ENCODE peak calls at places on chromosomes 3 and 15, in six cellular contexts. One of them, this sample, is unnamed.

GRCh38 chr15:68209735-68210408 is 4.7 kb upstream of the CALML4 start:
- DNase-seq in K562: no peak
- DNase-seq in AG08395: no peak
- DNase-seq in endothelial cell: no peak
- DNase-seq in chondrocyte: no peak
- DNase-seq in GM10248: peak; percentile 68
- DNase-seq in this sample: peak; percentile 71

GRCh38 chr15:90883526-90883931 is 775 bp upstream of the FES start:
- DNase-seq in K562: no peak
- DNase-seq in AG08395: no peak
- DNase-seq in endothelial cell: no peak
- DNase-seq in chondrocyte: no peak
- DNase-seq in GM10248: no peak
- DNase-seq in this sample: peak; percentile 60

GRCh38 chr15:35381328-35381727 is 164.6 kb downstream of the DPH6 start:
- DNase-seq in K562: no peak
- DNase-seq in AG08395: no peak
- DNase-seq in endothelial cell: no peak
- DNase-seq in chondrocyte: no peak
- DNase-seq in GM10248: no peak
- DNase-seq in this sample: no peak

GRCh38 chr15:52283281-52283680 is 12.3 kb downstream of the MYO5C start:
- DNase-seq in K562: no peak
- DNase-seq in AG08395: no peak
- DNase-seq in endothelial cell: no peak
- DNase-seq in chondrocyte: no peak
- DNase-seq in GM10248: no peak
- DNase-seq in this sample: no peak

GRCh38 chr15:90818251-90819210 is 49.9 kb upstream of the FURIN start:
- DNase-seq in K562: peak; percentile 49
- DNase-seq in AG08395: no peak
- DNase-seq in endothelial cell: no peak
- DNase-seq in chondrocyte: no peak
- DNase-seq in GM10248: peak; percentile 55
- DNase-seq in this sample: peak; percentile 98

GRCh38 chr3:47145272-47145671 is 18.6 kb downstream of the SETD2 start:
- DNase-seq in K562: no peak
- DNase-seq in AG08395: no peak
- DNase-seq in endothelial cell: no peak
- DNase-seq in chondrocyte: no peak
- DNase-seq in GM10248: no peak
- DNase-seq in this sample: no peak

GRCh38 chr3:38608086-38608775 is 41.3 kb downstream of the SCN5A start:
- DNase-seq in K562: no peak
- DNase-seq in AG08395: no peak
- DNase-seq in endothelial cell: no peak
- DNase-seq in chondrocyte: peak; percentile 81
- DNase-seq in GM10248: no peak
- DNase-seq in this sample: no peak

GRCh38 chr15:52042051-52042851 is 23.2 kb downstream of the MAPK6 start:
- DNase-seq in K562: peak; percentile 19
- DNase-seq in AG08395: no peak
- DNase-seq in endothelial cell: no peak
- DNase-seq in chondrocyte: no peak
- DNase-seq in GM10248: no peak
- DNase-seq in this sample: no peak

GRCh38 chr15:101043011-101043410 is 123.9 kb downstream of the LRRK1 start:
- DNase-seq in K562: no peak
- DNase-seq in AG08395: no peak
- DNase-seq in endothelial cell: peak; percentile 0
- DNase-seq in chondrocyte: no peak
- DNase-seq in GM10248: no peak
- DNase-seq in this sample: no peak

GRCh38 chr3:188747487-188747886 is 424.3 kb upstream of the TPRG1 start:
- DNase-seq in K562: no peak
- DNase-seq in AG08395: no peak
- DNase-seq in endothelial cell: no peak
- DNase-seq in chondrocyte: no peak
- DNase-seq in GM10248: no peak
- DNase-seq in this sample: no peak

GRCh38 chr15:100902436-100903190 is 16.5 kb upstream of the LRRK1 start:
- DNase-seq in K562: no peak
- DNase-seq in AG08395: peak; percentile 89
- DNase-seq in endothelial cell: no peak
- DNase-seq in chondrocyte: no peak
- DNase-seq in GM10248: no peak
- DNase-seq in this sample: no peak

GRCh38 chr3:177824190-177824786 is 627.0 kb upstream of the TBL1XR1 start:
- DNase-seq in K562: no peak
- DNase-seq in AG08395: no peak
- DNase-seq in endothelial cell: no peak
- DNase-seq in chondrocyte: no peak
- DNase-seq in GM10248: no peak
- DNase-seq in this sample: no peak

GRCh38 chr3:195468391-195468776 is 25.6 kb upstream of the ACAP2 start:
- DNase-seq in K562: no peak
- DNase-seq in AG08395: no peak
- DNase-seq in endothelial cell: no peak
- DNase-seq in chondrocyte: no peak
- DNase-seq in GM10248: no peak
- DNase-seq in this sample: peak; percentile 23

GRCh38 chr15:98035134-98035533 is 74.6 kb downstream of the ARRDC4 start:
- DNase-seq in K562: no peak
- DNase-seq in AG08395: no peak
- DNase-seq in endothelial cell: no peak
- DNase-seq in chondrocyte: no peak
- DNase-seq in GM10248: no peak
- DNase-seq in this sample: no peak

GRCh38 chr3:71708478-71709098 is 16.6 kb downstream of the EIF4E3 start:
- DNase-seq in K562: no peak
- DNase-seq in AG08395: no peak
- DNase-seq in endothelial cell: no peak
- DNase-seq in chondrocyte: no peak
- DNase-seq in GM10248: no peak
- DNase-seq in this sample: no peak

GRCh38 chr3:143348486-143349327 is 229.1 kb downstream of the CHST2 start:
- DNase-seq in K562: peak; percentile 39
- DNase-seq in AG08395: no peak
- DNase-seq in endothelial cell: no peak
- DNase-seq in chondrocyte: no peak
- DNase-seq in GM10248: peak; percentile 13
- DNase-seq in this sample: peak; percentile 55

GRCh38 chr3:152284906-152285305 is 16.2 kb downstream of the MBNL1 start:
- DNase-seq in K562: no peak
- DNase-seq in AG08395: no peak
- DNase-seq in endothelial cell: no peak
- DNase-seq in chondrocyte: no peak
- DNase-seq in GM10248: no peak
- DNase-seq in this sample: no peak

GRCh38 chr3:30597131-30597768 is 9.2 kb upstream of the TGFBR2 start:
- DNase-seq in K562: no peak
- DNase-seq in AG08395: peak; percentile 50
- DNase-seq in endothelial cell: no peak
- DNase-seq in chondrocyte: no peak
- DNase-seq in GM10248: no peak
- DNase-seq in this sample: no peak

GRCh38 chr3:4322635-4323034 is 19.5 kb downstream of the SETMAR start:
- DNase-seq in K562: no peak
- DNase-seq in AG08395: peak; percentile 43
- DNase-seq in endothelial cell: no peak
- DNase-seq in chondrocyte: no peak
- DNase-seq in GM10248: no peak
- DNase-seq in this sample: peak; percentile 34

GRCh38 chr3:131619821-131620220 is 117.0 kb upstream of the MRPL3 start:
- DNase-seq in K562: no peak
- DNase-seq in AG08395: no peak
- DNase-seq in endothelial cell: no peak
- DNase-seq in chondrocyte: no peak
- DNase-seq in GM10248: no peak
- DNase-seq in this sample: peak; percentile 81

GRCh38 chr3:94420941-94421340 is 358.1 kb downstream of the NSUN3 start:
- DNase-seq in K562: no peak
- DNase-seq in AG08395: no peak
- DNase-seq in endothelial cell: no peak
- DNase-seq in chondrocyte: no peak
- DNase-seq in GM10248: no peak
- DNase-seq in this sample: no peak

GRCh38 chr3:100562224-100562857 is 47.1 kb upstream of the ADGRG7 start:
- DNase-seq in K562: no peak
- DNase-seq in AG08395: no peak
- DNase-seq in endothelial cell: no peak
- DNase-seq in chondrocyte: no peak
- DNase-seq in GM10248: no peak
- DNase-seq in this sample: no peak

GRCh38 chr3:125594581-125595011 is 701 bp downstream of the OSBPL11 start:
- DNase-seq in K562: no peak
- DNase-seq in AG08395: no peak
- DNase-seq in endothelial cell: peak; percentile 15
- DNase-seq in chondrocyte: no peak
- DNase-seq in GM10248: no peak
- DNase-seq in this sample: peak; percentile 61

GRCh38 chr15:30929982-30930381 is 26.3 kb downstream of the FAN1 start:
- DNase-seq in K562: no peak
- DNase-seq in AG08395: no peak
- DNase-seq in endothelial cell: no peak
- DNase-seq in chondrocyte: no peak
- DNase-seq in GM10248: no peak
- DNase-seq in this sample: no peak

GRCh38 chr15:62026707-62027565 is 33.3 kb downstream of the VPS13C start:
- DNase-seq in K562: no peak
- DNase-seq in AG08395: no peak
- DNase-seq in endothelial cell: no peak
- DNase-seq in chondrocyte: no peak
- DNase-seq in GM10248: no peak
- DNase-seq in this sample: no peak

GRCh38 chr3:10389995-10390394 is 69.1 kb upstream of the SEC13 start:
- DNase-seq in K562: no peak
- DNase-seq in AG08395: no peak
- DNase-seq in endothelial cell: no peak
- DNase-seq in chondrocyte: no peak
- DNase-seq in GM10248: peak; percentile 52
- DNase-seq in this sample: peak; percentile 95

GRCh38 chr15:84955089-84955848 is 26.4 kb upstream of the PDE8A start:
- DNase-seq in K562: peak; percentile 72
- DNase-seq in AG08395: peak; percentile 79
- DNase-seq in endothelial cell: peak; percentile 70
- DNase-seq in chondrocyte: no peak
- DNase-seq in GM10248: peak; percentile 64
- DNase-seq in this sample: peak; percentile 51

GRCh38 chr3:108250626-108251025 is 28.4 kb upstream of the IFT57 start:
- DNase-seq in K562: no peak
- DNase-seq in AG08395: no peak
- DNase-seq in endothelial cell: no peak
- DNase-seq in chondrocyte: no peak
- DNase-seq in GM10248: no peak
- DNase-seq in this sample: no peak

GRCh38 chr3:178060406-178060805 is 475.8 kb upstream of the KCNMB2 start:
- DNase-seq in K562: no peak
- DNase-seq in AG08395: peak; percentile 71
- DNase-seq in endothelial cell: no peak
- DNase-seq in chondrocyte: no peak
- DNase-seq in GM10248: no peak
- DNase-seq in this sample: no peak

GRCh38 chr15:99073008-99073714 is 31.7 kb upstream of the SYNM start:
- DNase-seq in K562: no peak
- DNase-seq in AG08395: no peak
- DNase-seq in endothelial cell: no peak
- DNase-seq in chondrocyte: peak; percentile 18
- DNase-seq in GM10248: no peak
- DNase-seq in this sample: no peak

GRCh38 chr3:168071971-168072645 is 23.6 kb downstream of the GOLIM4 start:
- DNase-seq in K562: no peak
- DNase-seq in AG08395: no peak
- DNase-seq in endothelial cell: no peak
- DNase-seq in chondrocyte: no peak
- DNase-seq in GM10248: no peak
- DNase-seq in this sample: no peak

GRCh38 chr3:131217296-131217741 is 164.3 kb upstream of the NUDT16 start:
- DNase-seq in K562: no peak
- DNase-seq in AG08395: no peak
- DNase-seq in endothelial cell: no peak
- DNase-seq in chondrocyte: no peak
- DNase-seq in GM10248: no peak
- DNase-seq in this sample: no peak

GRCh38 chr15:70344666-70345065 is 246.9 kb upstream of the TLE3 start:
- DNase-seq in K562: no peak
- DNase-seq in AG08395: no peak
- DNase-seq in endothelial cell: no peak
- DNase-seq in chondrocyte: no peak
- DNase-seq in GM10248: no peak
- DNase-seq in this sample: no peak

GRCh38 chr3:132342183-132342582 is 25.0 kb downstream of the ACP3 start:
- DNase-seq in K562: no peak
- DNase-seq in AG08395: no peak
- DNase-seq in endothelial cell: no peak
- DNase-seq in chondrocyte: no peak
- DNase-seq in GM10248: no peak
- DNase-seq in this sample: no peak

GRCh38 chr15:101280007-101280406 is 2.7 kb upstream of the SELENOS start:
- DNase-seq in K562: no peak
- DNase-seq in AG08395: no peak
- DNase-seq in endothelial cell: no peak
- DNase-seq in chondrocyte: no peak
- DNase-seq in GM10248: no peak
- DNase-seq in this sample: no peak